ENCODE peak calls at places on chromosomes 16 and 17, in five cellular contexts. Z, R, B, S and T are unnamed samples.

GRCh38 chr16:88681709-88682451 is 4.4 kb downstream of the SNAI3 start:
- DNase-seq in Z (no peak), R (no peak), S (no peak), B (peak), T (peak)

GRCh38 chr17:79087428-79088143 is 13.0 kb downstream of the ENGASE start:
- DNase-seq in R (peak), Z (peak), B (peak), S (peak), T (peak)

GRCh38 chr17:51692917-51693316 is 432.6 kb downstream of the UTP18 start:
- DNase-seq in Z (no peak), S (no peak), R (no peak), B (no peak), T (no peak)

GRCh38 chr17:20189322-20189721 is 180.2 kb downstream of the SPECC1 start:
- DNase-seq in Z (no peak), R (no peak), S (peak), B (peak), T (peak)

GRCh38 chr16:65905326-65905725 is 461.2 kb upstream of the CDH5 start:
- DNase-seq in S (no peak), B (no peak), R (no peak), Z (no peak), T (no peak)

GRCh38 chr17:708132-708531 is 6.5 kb downstream of the VPS53 start:
- DNase-seq in Z (no peak), B (no peak), S (no peak), R (no peak), T (no peak)

GRCh38 chr17:42361781-42362186 is 26.5 kb downstream of the STAT3 start:
- DNase-seq in R (peak), B (no peak), Z (no peak), S (no peak), T (no peak)

GRCh38 chr16:87297407-87297806 is 19.8 kb downstream of the C16orf95 start:
- DNase-seq in B (no peak), S (no peak), R (no peak), Z (no peak), T (no peak)

GRCh38 chr17:82872591-82873520 is 33.0 kb upstream of the ZNF750 start:
- DNase-seq in Z (no peak), R (no peak), S (no peak), B (no peak), T (no peak)

GRCh38 chr17:43905400-43905984 is 1.8 kb downstream of the MPP2 start:
- DNase-seq in S (no peak), Z (no peak), B (no peak), R (no peak), T (no peak)

GRCh38 chr16:54739381-54739780 is 191.3 kb upstream of the IRX5 start:
- DNase-seq in B (no peak), Z (no peak), R (no peak), S (no peak), T (no peak)

GRCh38 chr16:2964416-2965223 is 545 bp downstream of the KREMEN2 start:
- DNase-seq in R (no peak), S (peak), Z (peak), B (peak), T (no peak)

GRCh38 chr16:75265911-75266701 is 14.7 kb upstream of the BCAR1 start:
- DNase-seq in B (peak), Z (no peak), R (peak), S (peak), T (peak)